ENCODE peak calls at places on chromosomes 12 and 14, in ten cellular contexts. S is HT1080, E is NCI-H69, X is heart left ventricle, R is MCF 10A, Z is EL, W is NCI-H1694, U is Kasumi-1, N is T-helper 2 cell, H is GM04504. P is an unnamed sample.

GRCh38 chr14:101707285-101707842 is 54.1 kb upstream of the PPP2R5C start:
- DNase-seq in S (peak), E (peak), X (peak), R (peak), Z (peak), W (peak), U (peak), N (peak), H (peak), P (peak)

GRCh38 chr12:104792570-104792969 is 165.5 kb downstream of the SLC41A2 start:
- DNase-seq in S (peak), E (no peak), X (peak), R (peak), Z (peak), W (no peak), U (no peak), N (no peak), H (peak), P (peak)

GRCh38 chr14:104694991-104695659 is 5.7 kb downstream of the INF2 start:
- DNase-seq in S (peak), E (peak), X (peak), R (peak), Z (no peak), W (no peak), U (no peak), N (peak), H (no peak), P (no peak)

GRCh38 chr12:123532808-123533649 is 490 bp downstream of the RILPL1 start:
- DNase-seq in S (peak), E (peak), X (peak), R (peak), Z (peak), W (no peak), U (no peak), N (no peak), H (no peak), P (peak)

GRCh38 chr12:29286081-29286800 is 94.7 kb downstream of the ERGIC2 start:
- DNase-seq in S (no peak), E (no peak), X (no peak), R (no peak), Z (peak), W (no peak), U (no peak), N (no peak), H (peak), P (no peak)

GRCh38 chr14:66117600-66117999 is 368.6 kb upstream of the CCDC196 start:
- DNase-seq in S (peak), E (no peak), X (no peak), R (peak), Z (peak), W (no peak), U (no peak), N (no peak), H (peak), P (no peak)

GRCh38 chr12:82176016-82176415 is 182.2 kb downstream of the CCDC59 start:
- DNase-seq in S (no peak), E (peak), X (no peak), R (no peak), Z (no peak), W (peak), U (no peak), N (no peak), H (no peak), P (no peak)

GRCh38 chr12:14207946-14208612 is 157.4 kb upstream of the ATF7IP start:
- DNase-seq in S (no peak), E (no peak), X (no peak), R (no peak), Z (no peak), W (no peak), U (no peak), N (no peak), H (no peak), P (no peak)

GRCh38 chr12:23771230-23771949 is 178.1 kb downstream of the SOX5 start:
- DNase-seq in S (peak), E (peak), X (peak), R (no peak), Z (no peak), W (no peak), U (no peak), N (no peak), H (no peak), P (peak)

GRCh38 chr12:95074766-95075165 is 1.3 kb upstream of the NR2C1 start:
- DNase-seq in S (no peak), E (no peak), X (no peak), R (no peak), Z (no peak), W (no peak), U (no peak), N (no peak), H (no peak), P (no peak)

GRCh38 chr12:51246254-51246853 is 7.7 kb downstream of the DAZAP2 start:
- DNase-seq in S (peak), E (peak), X (peak), R (no peak), Z (peak), W (no peak), U (peak), N (peak), H (no peak), P (no peak)

GRCh38 chr14:105091335-105092123 is 26.3 kb upstream of the GPR132 start:
- DNase-seq in S (peak), E (peak), X (peak), R (peak), Z (peak), W (peak), U (no peak), N (no peak), H (no peak), P (peak)

GRCh38 chr12:75964150-75964549 is 67.4 kb downstream of the PHLDA1 start:
- DNase-seq in S (no peak), E (no peak), X (no peak), R (no peak), Z (no peak), W (no peak), U (peak), N (no peak), H (no peak), P (no peak)

GRCh38 chr14:24113379-24113800 is 1.2 kb upstream of the DCAF11 start:
- DNase-seq in S (no peak), E (no peak), X (no peak), R (no peak), Z (no peak), W (no peak), U (no peak), N (no peak), H (no peak), P (no peak)

GRCh38 chr14:67514650-67515385 is 18.3 kb upstream of the PLEKHH1 start:
- DNase-seq in S (peak), E (peak), X (peak), R (peak), Z (peak), W (no peak), U (peak), N (peak), H (no peak), P (peak)

GRCh38 chr14:94897583-94897982 is 127.7 kb upstream of the GSC start:
- DNase-seq in S (no peak), E (no peak), X (no peak), R (no peak), Z (no peak), W (no peak), U (no peak), N (no peak), H (no peak), P (no peak)

GRCh38 chr12:98419795-98420402 is 95.5 kb upstream of the TMPO start:
- DNase-seq in S (no peak), E (no peak), X (no peak), R (no peak), Z (no peak), W (no peak), U (no peak), N (no peak), H (no peak), P (no peak)

GRCh38 chr14:92492261-92492660 is 21.3 kb upstream of the RIN3 start:
- DNase-seq in S (no peak), E (peak), X (no peak), R (no peak), Z (no peak), W (no peak), U (no peak), N (no peak), H (no peak), P (no peak)

GRCh38 chr12:46259071-46259470 is 9.8 kb downstream of the SLC38A1 start:
- DNase-seq in S (no peak), E (no peak), X (no peak), R (no peak), Z (no peak), W (no peak), U (no peak), N (no peak), H (no peak), P (no peak)

GRCh38 chr12:41188058-41188840 is at the start of gene PDZRN4:
- DNase-seq in S (no peak), E (peak), X (no peak), R (no peak), Z (no peak), W (no peak), U (no peak), N (no peak), H (no peak), P (no peak)

GRCh38 chr12:120748242-120748641 is 22.6 kb downstream of the ACADS start:
- DNase-seq in S (no peak), E (no peak), X (no peak), R (no peak), Z (no peak), W (no peak), U (no peak), N (no peak), H (no peak), P (no peak)

GRCh38 chr14:69693823-69694729 is 72.9 kb upstream of the SRSF5 start:
- DNase-seq in S (no peak), E (peak), X (peak), R (peak), Z (no peak), W (no peak), U (no peak), N (no peak), H (no peak), P (no peak)

GRCh38 chr12:123705935-123706334 is 6.2 kb upstream of the ATP6V0A2 start:
- DNase-seq in S (peak), E (peak), X (no peak), R (peak), Z (no peak), W (no peak), U (no peak), N (no peak), H (no peak), P (no peak)

GRCh38 chr12:107668743-107669142 is 16.9 kb upstream of the PWP1 start:
- DNase-seq in S (no peak), E (no peak), X (no peak), R (no peak), Z (no peak), W (no peak), U (no peak), N (no peak), H (no peak), P (no peak)

GRCh38 chr12:9127484-9127883 is 11.8 kb upstream of the A2M start:
- DNase-seq in S (no peak), E (no peak), X (no peak), R (no peak), Z (no peak), W (no peak), U (no peak), N (no peak), H (no peak), P (no peak)

GRCh38 chr14:67571275-67571990 is 28.6 kb downstream of the PIGH start:
- DNase-seq in S (peak), E (peak), X (peak), R (peak), Z (peak), W (peak), U (peak), N (peak), H (peak), P (peak)

GRCh38 chr12:2273288-2273687 is 220.5 kb downstream of the CACNA1C start:
- DNase-seq in S (no peak), E (no peak), X (peak), R (no peak), Z (peak), W (no peak), U (no peak), N (no peak), H (no peak), P (peak)

GRCh38 chr12:127150479-127150878 is 1116.5 kb upstream of the TMEM132C start:
- DNase-seq in S (no peak), E (no peak), X (no peak), R (no peak), Z (no peak), W (no peak), U (no peak), N (no peak), H (no peak), P (no peak)

GRCh38 chr12:76694369-76694768 is 69.5 kb upstream of the ZDHHC17 start:
- DNase-seq in S (no peak), E (no peak), X (no peak), R (no peak), Z (no peak), W (no peak), U (no peak), N (no peak), H (no peak), P (no peak)